ENCODE peak calls at places on chromosomes 6 and 20, in eight cellular contexts. C, H, Y, V, M, A, W and B are unnamed samples.

GRCh38 chr6:4820704-4821276 is 44.6 kb downstream of the CDYL start:
- DNase-seq in C (peak), H (no peak), Y (no peak), V (no peak), M (peak), A (no peak), W (no peak), B (no peak)

GRCh38 chr20:36306557-36307411 is 645 bp downstream of the DLGAP4 start:
- DNase-seq in C (no peak), H (no peak), Y (no peak), V (no peak), M (no peak), A (no peak), W (no peak), B (no peak)

GRCh38 chr6:167832497-167833395 is 6.0 kb downstream of the AFDN start:
- DNase-seq in C (peak), H (no peak), Y (no peak), V (no peak), M (no peak), A (no peak), W (no peak), B (no peak)

GRCh38 chr20:52984451-52984810 is 12.3 kb downstream of the TSHZ2 start:
- DNase-seq in C (no peak), H (no peak), Y (no peak), V (no peak), M (no peak), A (no peak), W (no peak), B (no peak)

GRCh38 chr6:62285612-62286469 is at the start of gene KHDRBS2:
- DNase-seq in C (peak), H (no peak), Y (peak), V (peak), M (no peak), A (peak), W (no peak), B (peak)

GRCh38 chr6:24359640-24360454 is 2.0 kb upstream of the DCDC2 start:
- DNase-seq in C (peak), H (peak), Y (peak), V (peak), M (peak), A (peak), W (peak), B (peak)

GRCh38 chr6:31572041-31572911 is at the start of gene LTA:
- DNase-seq in C (no peak), H (no peak), Y (no peak), V (peak), M (no peak), A (no peak), W (no peak), B (no peak)

GRCh38 chr6:71720705-71721104 is 165.6 kb upstream of the RIMS1 start:
- DNase-seq in C (no peak), H (no peak), Y (no peak), V (no peak), M (no peak), A (no peak), W (no peak), B (no peak)

GRCh38 chr6:3888153-3888957 is 39.2 kb downstream of the FAM50B start:
- DNase-seq in C (no peak), H (no peak), Y (no peak), V (no peak), M (no peak), A (no peak), W (no peak), B (no peak)

GRCh38 chr6:129667621-129668020 is 42.4 kb downstream of the ARHGAP18 start:
- DNase-seq in C (peak), H (peak), Y (no peak), V (no peak), M (peak), A (no peak), W (no peak), B (no peak)

GRCh38 chr6:150152891-150153876 is 10.3 kb downstream of the PPP1R14C start:
- DNase-seq in C (no peak), H (no peak), Y (no peak), V (no peak), M (no peak), A (no peak), W (no peak), B (no peak)

GRCh38 chr6:121453191-121453590 is 17.7 kb downstream of the GJA1 start:
- DNase-seq in C (peak), H (peak), Y (no peak), V (no peak), M (no peak), A (no peak), W (no peak), B (no peak)

GRCh38 chr6:54920628-54921027 is 74.1 kb downstream of the FAM83B start:
- DNase-seq in C (peak), H (no peak), Y (no peak), V (no peak), M (peak), A (no peak), W (no peak), B (no peak)

GRCh38 chr20:6509375-6509774 is 258.1 kb upstream of the BMP2 start:
- DNase-seq in C (no peak), H (no peak), Y (no peak), V (no peak), M (no peak), A (no peak), W (no peak), B (no peak)

GRCh38 chr6:8743146-8743745 is 307.9 kb upstream of the SLC35B3 start:
- DNase-seq in C (no peak), H (no peak), Y (no peak), V (no peak), M (peak), A (peak), W (no peak), B (no peak)

GRCh38 chr6:43481075-43481474 is 3.7 kb downstream of the TJAP1 start:
- DNase-seq in C (no peak), H (no peak), Y (no peak), V (no peak), M (no peak), A (no peak), W (no peak), B (no peak)